ENCODE peak calls at places on chromosomes 7 and 10, in ten cellular contexts. B is GM20000; Q is mammary epithelial cell; M is tibial nerve; E is type B pancreatic cell; R is LNCaP clone FGC; O is tibial artery; L is upper lobe of left lung; X is activated CD8-positive, alpha-beta T cell treated with anti-CD3 and anti-CD28 coated beads for 36 hours; Y is Calu3. C is an unnamed sample.

GRCh38 chr10:104109908-104110662 is 11.9 kb upstream of the SFR1 start:
- DNase-seq in Q (peak), M (no peak), L (no peak), B (no peak), X (no peak), Y (no peak), O (no peak), E (no peak), R (no peak), C (no peak)

GRCh38 chr10:72126184-72126871 is 38.0 kb upstream of the SPOCK2 start:
- DNase-seq in E (no peak), X (no peak), B (no peak), L (no peak), Y (peak), R (no peak), Q (peak), M (no peak), O (no peak), C (peak)

GRCh38 chr7:50713357-50713965 is 69.2 kb downstream of the GRB10 start:
- DNase-seq in X (no peak), Q (no peak), L (no peak), R (no peak), O (no peak), M (no peak), B (no peak), Y (no peak), E (no peak), C (no peak)

GRCh38 chr7:28347462-28347861 is 64.9 kb upstream of the CREB5 start:
- DNase-seq in O (no peak), E (no peak), Y (no peak), Q (peak), B (no peak), M (no peak), X (no peak), R (no peak), L (no peak), C (no peak)

GRCh38 chr10:95837783-95838182 is 70.0 kb upstream of the CC2D2B start:
- DNase-seq in B (no peak), R (no peak), X (no peak), M (peak), Q (no peak), Y (no peak), L (no peak), E (no peak), O (no peak), C (peak)

GRCh38 chr10:12579954-12580858 is 230.9 kb downstream of the CAMK1D start:
- DNase-seq in Y (no peak), R (no peak), B (peak), L (no peak), E (no peak), Q (no peak), M (no peak), X (no peak), O (peak), C (peak)

GRCh38 chr10:131979821-131980270 is 1.9 kb downstream of the BNIP3 start:
- DNase-seq in E (no peak), O (peak), M (no peak), L (peak), R (no peak), B (no peak), X (no peak), Y (no peak), Q (no peak), C (no peak)

GRCh38 chr10:110919971-110920881 is 822 bp downstream of the SHOC2 start:
- DNase-seq in X (peak), B (peak), E (peak), M (peak), L (no peak), Y (peak), R (no peak), Q (peak), O (peak), C (peak)

GRCh38 chr7:47269466-47269836 is 312.5 kb downstream of the TNS3 start:
- DNase-seq in R (no peak), X (no peak), E (no peak), Q (no peak), O (no peak), L (no peak), B (no peak), M (no peak), Y (no peak), C (no peak)

GRCh38 chr7:136133491-136133990 is 156.4 kb upstream of the MTPN start:
- DNase-seq in Y (no peak), Q (no peak), L (no peak), E (no peak), R (no peak), B (no peak), X (no peak), M (no peak), O (no peak), C (no peak)

GRCh38 chr7:80905334-80905733 is 13.5 kb downstream of the SEMA3C start:
- DNase-seq in Q (no peak), L (no peak), R (no peak), X (no peak), O (no peak), M (no peak), Y (no peak), E (no peak), B (no peak), C (no peak)

GRCh38 chr7:95725170-95725569 is 47.2 kb upstream of the DYNC1I1 start:
- DNase-seq in E (no peak), Y (no peak), B (no peak), O (no peak), M (no peak), Q (no peak), X (no peak), L (no peak), R (no peak), C (no peak)

GRCh38 chr10:116688241-116688711 is 54.1 kb downstream of the HSPA12A start:
- DNase-seq in B (no peak), Y (no peak), O (no peak), L (no peak), M (no peak), X (no peak), R (no peak), E (no peak), Q (peak), C (no peak)

GRCh38 chr7:32119790-32120196 is 49.6 kb upstream of the PDE1C start:
- DNase-seq in O (no peak), X (no peak), M (no peak), E (no peak), L (peak), Q (no peak), B (no peak), Y (no peak), R (no peak), C (no peak)

GRCh38 chr10:120048358-120048757 is 155.8 kb downstream of the SEC23IP start:
- DNase-seq in O (no peak), M (no peak), L (no peak), Q (peak), X (no peak), E (no peak), Y (no peak), R (no peak), B (no peak), C (no peak)

GRCh38 chr10:106557951-106558733 is 606.4 kb downstream of the SORCS1 start:
- DNase-seq in M (no peak), Y (no peak), R (no peak), Q (no peak), E (no peak), O (no peak), L (no peak), B (no peak), X (no peak), C (no peak)

GRCh38 chr10:652226-652625 is 37.2 kb downstream of the DIP2C start:
- DNase-seq in Y (no peak), M (no peak), R (no peak), Q (no peak), L (peak), O (no peak), X (no peak), B (no peak), E (peak), C (no peak)

DNA sequence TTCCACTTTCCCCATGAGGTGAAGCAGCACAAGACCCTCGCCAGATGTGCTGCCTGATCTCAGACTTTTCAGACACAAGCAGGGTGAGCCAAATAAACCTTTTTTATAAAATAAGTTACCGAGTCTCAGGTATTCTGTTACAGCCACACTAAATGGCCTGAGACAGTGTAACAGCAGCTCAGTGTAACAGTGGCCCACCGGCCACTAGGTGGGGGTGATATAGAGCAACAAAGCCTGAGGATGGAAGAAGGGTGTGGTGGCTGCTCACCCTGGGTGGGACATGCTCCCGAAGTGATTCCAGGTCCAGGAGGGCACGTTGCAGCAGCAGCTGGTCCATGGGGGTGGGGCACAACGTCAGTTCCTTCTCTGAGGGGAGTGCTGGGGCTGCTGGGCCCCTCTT is 44.6 kb downstream of the BMS1 start:
- DNase-seq in B (no peak), E (no peak), L (no peak), O (no peak), Y (no peak), X (no peak), M (no peak), Q (no peak), R (no peak), C (no peak)
- TF ChIP-seq CTCF in B (no peak), E (peak), L (no peak), O (no peak), Y (no peak), X (no peak), M (no peak), Q (no peak), R (peak), C (no peak)

DNA sequence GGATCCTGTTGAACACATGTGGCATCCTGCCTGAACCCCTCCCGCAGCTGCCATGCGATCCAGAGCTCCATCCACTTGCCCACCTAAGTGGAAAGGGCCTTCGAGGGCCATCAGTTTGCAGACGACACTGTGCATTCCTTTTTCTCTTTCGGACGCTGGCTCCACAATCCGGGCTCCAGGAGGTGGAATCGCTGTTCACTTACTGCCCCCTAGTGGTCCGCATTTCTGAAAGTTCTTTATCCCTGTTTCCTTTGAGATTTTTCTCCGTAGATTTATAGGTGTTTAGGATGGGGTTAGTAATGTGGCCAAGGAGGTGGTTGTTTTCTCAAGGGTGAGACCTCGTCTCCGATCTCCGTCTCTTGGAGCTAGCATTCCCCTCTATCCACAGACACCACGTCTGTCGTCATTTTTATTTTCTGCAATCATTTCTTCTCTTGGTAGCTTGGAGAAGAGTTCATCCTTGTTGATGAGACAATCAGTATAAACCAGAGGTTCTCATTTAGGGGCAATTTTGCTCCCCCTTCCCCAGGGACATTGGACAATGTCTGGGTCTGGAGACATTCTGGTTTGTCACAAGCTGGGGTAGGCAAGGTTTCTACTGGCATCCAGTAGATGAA is 204.6 kb downstream of the ARHGAP21 start:
- DNase-seq in B (peak), L (no peak), X (peak), E (no peak), O (no peak), Y (peak), R (no peak), M (peak), Q (peak), C (peak)
- TF ChIP-seq CTCF in B (peak), L (peak), X (peak), E (peak), O (peak), Y (peak), R (peak), M (peak), Q (peak), C (peak)

DNA sequence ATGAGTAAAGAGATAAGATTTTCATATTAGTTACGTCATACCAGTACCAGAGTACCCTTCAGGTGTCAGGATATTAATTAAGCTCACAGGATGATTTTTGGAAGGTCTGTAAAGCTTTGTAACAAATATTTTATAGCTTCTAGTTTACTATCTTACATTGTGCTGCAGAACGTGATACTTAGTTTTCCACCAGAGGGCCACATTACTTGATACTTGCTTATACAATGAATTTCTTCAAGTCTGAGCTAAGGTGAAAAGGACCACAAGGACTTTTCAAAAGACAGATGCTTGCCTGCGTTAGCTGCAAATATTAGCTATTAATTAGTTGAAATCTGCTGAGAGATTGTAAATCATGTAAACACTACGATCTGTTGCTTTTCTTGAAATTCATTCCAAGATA is 12.2 kb downstream of the FOXP2 start:
- DNase-seq in E (no peak), X (no peak), L (no peak), M (no peak), R (no peak), O (no peak), Q (no peak), Y (no peak), B (no peak), C (no peak)
- TF ChIP-seq CTCF in E (peak), X (no peak), L (no peak), M (no peak), R (peak), O (no peak), Q (peak), Y (peak), B (no peak), C (no peak)

GRCh38 chr10:43785252-43785651 is 136.6 kb upstream of the ZNF32 start:
- DNase-seq in L (no peak), R (no peak), O (no peak), X (no peak), B (no peak), Y (no peak), Q (no peak), E (no peak), M (no peak), C (no peak)
- TF ChIP-seq CTCF in L (no peak), R (peak), O (no peak), X (no peak), B (no peak), Y (no peak), Q (no peak), E (no peak), M (no peak), C (peak)

DNA sequence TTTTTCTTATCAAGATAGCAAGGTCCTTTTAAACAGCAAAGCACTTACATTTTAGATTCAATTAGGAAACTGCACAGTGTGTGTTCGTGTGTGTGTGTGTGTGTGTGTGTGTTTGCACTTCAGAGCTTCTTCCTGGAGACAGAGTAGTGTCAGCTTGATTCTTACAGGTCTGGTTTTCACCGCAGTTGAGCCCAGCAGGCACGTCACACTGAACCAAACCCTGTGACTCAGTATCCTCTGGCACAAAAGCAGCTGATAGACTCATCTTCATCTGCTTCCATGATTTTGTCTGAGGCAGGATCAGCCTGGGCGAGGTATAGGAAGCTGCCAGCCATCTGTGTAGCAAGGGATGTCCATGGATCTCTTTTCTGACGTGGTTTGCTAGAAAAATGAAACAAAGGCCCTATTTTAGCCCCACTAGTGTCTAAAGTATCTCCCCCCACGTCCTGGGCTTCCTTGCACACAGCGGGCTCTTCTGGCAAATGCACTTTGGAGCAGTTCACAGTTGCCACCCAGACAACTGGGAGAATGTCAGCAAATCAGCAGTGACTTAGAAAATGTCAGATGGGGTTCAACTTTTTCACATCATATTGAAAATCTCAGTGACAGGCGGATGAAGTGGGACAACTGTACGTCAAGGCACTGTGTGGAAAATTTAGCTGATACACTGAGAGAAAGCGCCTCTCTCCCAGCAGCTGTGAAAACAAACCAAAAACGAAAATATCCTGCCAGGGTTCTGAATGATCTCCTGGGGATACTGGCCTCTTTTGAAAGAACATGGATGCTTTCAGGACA is 373.2 kb upstream of the CELF2 start:
- DNase-seq in X (no peak), L (no peak), B (no peak), R (no peak), Y (no peak), M (peak), O (no peak), E (no peak), Q (no peak), C (no peak)
- TF ChIP-seq CTCF in X (no peak), L (no peak), B (no peak), R (no peak), Y (no peak), M (no peak), O (no peak), E (no peak), Q (no peak), C (no peak)

GRCh38 chr7:113756250-113756649 is 162.6 kb downstream of the PPP1R3A start:
- DNase-seq in M (no peak), R (no peak), B (no peak), X (no peak), Q (no peak), L (no peak), O (no peak), Y (no peak), E (no peak), C (no peak)

GRCh38 chr7:113752689-113753088 is 166.1 kb downstream of the PPP1R3A start:
- DNase-seq in Y (no peak), L (no peak), M (no peak), Q (no peak), O (no peak), R (no peak), E (no peak), X (no peak), B (no peak), C (no peak)

GRCh38 chr7:113751547-113751946 is 167.3 kb downstream of the PPP1R3A start:
- DNase-seq in R (no peak), O (no peak), X (no peak), E (no peak), L (no peak), Q (no peak), B (no peak), Y (no peak), M (no peak), C (no peak)

DNA sequence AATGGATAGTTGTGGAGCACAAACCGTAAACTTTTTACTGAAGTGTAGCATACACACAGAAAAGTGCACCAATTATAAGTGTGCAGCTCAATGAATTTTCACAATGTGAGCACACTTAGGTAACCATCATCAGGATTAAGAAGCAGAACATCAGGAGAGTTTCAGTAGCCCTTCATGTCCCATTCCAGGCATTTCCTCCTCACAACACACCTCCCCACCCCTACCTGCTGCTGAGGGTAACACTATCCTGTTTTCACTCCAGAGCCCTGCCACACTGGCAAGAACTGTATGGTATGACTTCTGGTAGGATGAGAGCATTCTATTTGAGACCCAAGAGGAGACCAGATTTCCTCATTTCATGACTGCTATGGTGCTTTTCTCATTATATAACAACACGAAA is 166.5 kb downstream of the PPP1R3A start:
- DNase-seq in O (no peak), X (no peak), R (no peak), E (no peak), B (no peak), Y (no peak), L (no peak), Q (no peak), M (no peak), C (no peak)
- TF ChIP-seq CTCF in O (no peak), X (no peak), R (no peak), E (no peak), B (no peak), Y (no peak), L (no peak), Q (no peak), M (no peak), C (no peak)

GRCh38 chr7:23204241-23204640 is 22.4 kb downstream of the NUP42 start:
- DNase-seq in Q (no peak), B (no peak), R (no peak), M (no peak), E (no peak), Y (no peak), X (no peak), O (no peak), L (no peak), C (no peak)
- TF ChIP-seq CTCF in Q (no peak), B (no peak), R (no peak), M (no peak), E (no peak), Y (no peak), X (no peak), O (no peak), L (no peak), C (no peak)

DNA sequence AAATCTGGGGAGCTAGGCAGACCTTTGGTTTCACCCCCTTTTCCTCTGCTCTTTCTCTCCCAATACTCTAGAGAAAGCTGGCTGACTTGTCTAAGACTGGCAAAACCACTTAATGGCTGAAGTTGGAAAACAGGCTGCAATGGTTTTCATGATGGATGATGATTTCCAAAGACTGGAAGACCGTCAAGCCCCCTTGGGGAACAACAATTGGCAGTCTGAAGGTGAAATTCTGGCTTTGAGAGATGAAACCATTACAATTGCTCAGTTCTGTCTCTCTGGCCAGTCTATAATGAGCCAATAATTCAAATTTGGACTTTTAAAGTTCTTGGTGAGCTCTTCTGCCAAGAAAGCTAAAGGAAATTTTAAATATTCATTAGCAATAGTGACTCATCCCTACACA is 680.5 kb downstream of the PARD3 start:
- DNase-seq in E (no peak), Q (no peak), L (no peak), B (no peak), M (no peak), R (no peak), Y (no peak), O (no peak), X (no peak), C (no peak)
- TF ChIP-seq CTCF in E (no peak), Q (no peak), L (no peak), B (no peak), M (no peak), R (no peak), Y (no peak), O (no peak), X (no peak), C (no peak)

C was measured in GM10248.